ENCODE peak calls at places on chromosomes 5 and 9, in eight cellular contexts. L is GM12865, E is thyroid gland, B is omental fat pad, V is fibroblast of mammary gland, T is spleen, K is MCF 10A, S is DND-41. G is an unnamed sample.

GRCh38 chr9:129669141-129669718 is 3.8 kb downstream of the PRRX2 start:
- DNase-seq in L (no peak), E (no peak), S (no peak), B (no peak), T (no peak), K (no peak), V (peak; percentile 41), G (no peak)

GRCh38 chr5:151123897-151124751 is 33.5 kb downstream of the ANXA6 start:
- DNase-seq in L (peak; percentile 91), K (peak; percentile 55), B (no peak), V (peak; percentile 46), E (peak; percentile 87), T (peak; percentile 92), S (peak; percentile 77), G (peak; percentile 58)

GRCh38 chr5:180830253-180831138 is 27.9 kb upstream of the MGAT1 start:
- DNase-seq in K (peak; percentile 50), S (peak; percentile 59), L (peak; percentile 87), T (peak; percentile 93), V (peak; percentile 50), B (no peak), E (peak; percentile 80), G (peak; percentile 49)

GRCh38 chr5:141512390-141513020 is 23.6 kb downstream of the PCDHGC5 start:
- DNase-seq in V (peak; percentile 66), S (peak; percentile 56), B (peak; percentile 93), T (peak; percentile 96), K (peak; percentile 81), E (peak; percentile 86), L (peak; percentile 93), G (peak; percentile 71)

GRCh38 chr5:132490484-132491367 is at the start of gene IRF1:
- DNase-seq in S (peak; percentile 96), E (peak; percentile 97), T (peak; percentile 99), K (peak; percentile 99), L (peak; percentile 98), B (peak; percentile 91), V (peak; percentile 92), G (peak; percentile 98)

GRCh38 chr9:98187926-98188325 is 4.5 kb downstream of the CORO2A start:
- DNase-seq in V (no peak), B (no peak), E (no peak), K (no peak), S (no peak), L (no peak), T (peak; percentile 37), G (no peak)

GRCh38 chr9:105206821-105207699 is 37.4 kb upstream of the SLC44A1 start:
- DNase-seq in E (no peak), L (no peak), V (peak; percentile 95), S (no peak), B (no peak), T (no peak), K (peak; percentile 82), G (peak; percentile 79)

GRCh38 chr5:96297290-96297689 is 135.8 kb downstream of the PCSK1 start:
- DNase-seq in L (no peak), S (no peak), T (no peak), B (no peak), E (no peak), V (peak; percentile 90), K (peak; percentile 27), G (peak; percentile 77)

GRCh38 chr9:9942764-9943424 is 669.9 kb downstream of the PTPRD start:
- DNase-seq in S (peak; percentile 66), E (peak; percentile 40), T (peak; percentile 74), V (peak; percentile 51), B (peak; percentile 38), K (peak; percentile 65), L (peak; percentile 61), G (peak; percentile 71)

GRCh38 chr9:108565651-108566378 is 290.0 kb downstream of the ACTL7B start:
- DNase-seq in B (no peak), E (peak; percentile 47), T (no peak), K (peak; percentile 92), L (peak; percentile 74), S (peak; percentile 23), V (peak; percentile 93), G (peak; percentile 94)

DNA sequence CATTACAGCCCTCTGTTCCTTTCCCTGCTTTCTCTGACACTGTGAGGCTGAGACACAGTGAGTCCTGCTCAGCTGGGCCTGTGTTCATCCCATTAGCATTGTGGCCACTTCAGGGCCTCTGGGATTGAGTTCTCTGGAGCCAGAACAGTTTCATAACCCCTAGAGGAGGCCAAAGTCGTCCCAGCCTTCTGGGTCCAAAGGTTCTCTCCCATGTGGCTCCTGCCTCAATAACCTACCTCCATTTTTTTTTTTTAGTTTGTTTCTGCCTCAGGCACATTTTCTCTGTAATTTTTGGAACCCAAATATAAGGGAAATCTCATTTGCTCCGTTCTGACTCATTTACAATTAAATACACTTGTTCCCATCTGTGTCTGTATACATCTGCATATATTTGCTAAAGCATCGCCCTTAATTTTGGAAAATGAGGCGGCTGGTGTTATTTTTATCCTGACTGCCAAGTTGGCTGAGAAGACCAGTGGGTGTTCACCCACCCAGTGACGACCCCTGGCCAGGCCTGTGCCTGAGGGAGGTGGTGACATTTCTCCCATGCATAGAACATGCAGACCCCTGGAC is 27.3 kb upstream of the CTNNA1 start:
- DNase-seq in V (peak; percentile 29), K (no peak), S (no peak), T (peak; percentile 11), B (no peak), E (peak; percentile 12), L (no peak), G (peak; percentile 15)
- TF ChIP-seq CTCF in V (no peak), K (no peak), S (no peak), T (no peak), B (no peak), E (no peak), L (no peak), G (no peak)

GRCh38 chr5:13993926-13994325 is 49.4 kb upstream of the DNAH5 start:
- DNase-seq in T (no peak), K (no peak), L (no peak), V (no peak), B (no peak), E (no peak), S (no peak), G (no peak)
- TF ChIP-seq CTCF in T (no peak), K (no peak), L (no peak), V (no peak), B (no peak), E (no peak), S (no peak), G (no peak)

GRCh38 chr5:149767278-149767550 is 37.1 kb downstream of the PPARGC1B start:
- DNase-seq in T (no peak), S (no peak), L (no peak), B (no peak), K (no peak), V (no peak), E (no peak), G (no peak)

GRCh38 chr5:149766460-149767277 is 36.6 kb downstream of the PPARGC1B start:
- DNase-seq in K (no peak), V (no peak), B (no peak), L (no peak), E (no peak), S (no peak), T (peak; percentile 18), G (no peak)

GRCh38 chr5:149764086-149764485 is 34.0 kb downstream of the PPARGC1B start:
- DNase-seq in T (peak; percentile 22), L (no peak), S (no peak), K (no peak), V (no peak), E (no peak), B (no peak), G (no peak)

GRCh38 chr5:149762958-149763630 is 33.0 kb downstream of the PPARGC1B start:
- DNase-seq in S (no peak), V (no peak), E (peak; percentile 46), K (no peak), L (no peak), T (peak; percentile 37), B (no peak), G (no peak)

GRCh38 chr5:149765932-149766331 is 35.8 kb downstream of the PPARGC1B start:
- DNase-seq in V (peak; percentile 43), S (no peak), T (no peak), E (no peak), B (no peak), K (peak; percentile 59), L (peak; percentile 52), G (peak; percentile 20)
- TF ChIP-seq CTCF in V (peak; percentile 54), S (peak; percentile 58), T (peak; percentile 27), E (no peak), B (no peak), K (peak; percentile 44), L (peak; percentile 31), G (peak; percentile 28)

GRCh38 chr5:153827407-153827806 is 211.3 kb downstream of the FAM114A2 start:
- DNase-seq in S (no peak), K (peak; percentile 17), B (no peak), V (peak; percentile 32), T (no peak), E (no peak), L (no peak), G (peak; percentile 18)
- TF ChIP-seq CTCF in S (no peak), K (peak; percentile 27), B (no peak), V (peak; percentile 47), T (no peak), E (no peak), L (peak; percentile 23), G (peak; percentile 1)

GRCh38 chr5:127867006-127867788 is 164.0 kb downstream of the CCDC192 start:
- DNase-seq in L (peak; percentile 73), S (no peak), B (no peak), V (no peak), T (no peak), K (peak; percentile 51), E (no peak), G (no peak)

GRCh38 chr5:127864511-127864910 is 161.3 kb downstream of the CCDC192 start:
- DNase-seq in S (no peak), E (no peak), V (no peak), K (no peak), T (no peak), L (no peak), B (no peak), G (no peak)

GRCh38 chr5:127863161-127863560 is 160.0 kb downstream of the CCDC192 start:
- DNase-seq in L (no peak), S (no peak), V (no peak), K (no peak), B (no peak), E (no peak), T (no peak), G (peak; percentile 59)

GRCh38 chr5:127863610-127864395 is 160.6 kb downstream of the CCDC192 start:
- DNase-seq in T (no peak), V (no peak), B (no peak), S (no peak), K (no peak), E (no peak), L (no peak), G (peak; percentile 50)

GRCh38 chr5:127865273-127865672 is 162.1 kb downstream of the CCDC192 start:
- DNase-seq in T (no peak), L (no peak), K (no peak), B (no peak), V (no peak), E (no peak), S (no peak), G (no peak)
- TF ChIP-seq CTCF in T (no peak), L (no peak), K (no peak), B (no peak), V (no peak), E (no peak), S (no peak), G (peak; percentile 9)

DNA sequence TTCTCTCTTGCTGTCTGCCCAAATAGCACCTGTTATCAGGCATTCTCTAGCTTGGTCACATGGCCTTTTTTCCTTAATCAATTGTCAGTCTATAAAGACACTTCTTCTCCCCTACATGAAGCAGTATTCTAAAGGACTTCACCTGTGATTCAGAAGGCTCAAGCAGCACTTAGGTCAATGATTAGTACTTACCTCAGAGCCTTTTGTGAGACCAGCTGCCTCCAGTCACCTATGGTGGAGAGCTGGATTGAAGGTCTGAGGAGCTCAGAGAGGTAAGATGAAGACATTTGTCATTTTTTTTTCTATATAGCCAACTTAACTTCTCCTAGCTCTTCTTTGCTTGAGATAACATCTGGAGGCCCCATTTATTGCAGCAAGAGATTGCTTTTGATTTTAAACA is 278.3 kb upstream of the PCSK5 start:
- DNase-seq in V (no peak), S (no peak), B (no peak), L (no peak), E (no peak), T (no peak), K (no peak), G (no peak)
- TF ChIP-seq CTCF in V (no peak), S (no peak), B (no peak), L (no peak), E (no peak), T (no peak), K (no peak), G (no peak)

G was measured in cardiac fibroblast.